ENCODE peak calls at places on chromosomes 11 and 22, in four cellular contexts. One of them, this sample, is unnamed.
A peak's percentile ranks its signal among the peaks of the same experiment; 100 is the strongest.

GRCh38 chr11:68513930-68514487 is 53.5 kb downstream of the PPP6R3 start:
- DNase-seq in AML-193: no peak
- DNase-seq in fibroblast of lung: no peak
- DNase-seq in stimulated activated naive CD8-positive, alpha-beta T cell treated with anti-CD3 and anti-CD28 coated beads, Interleukin-15, Interleukin-2, amounts not matched to agents 100 U/mL and 50 U/mL, for 24 hours: no peak
- DNase-seq in this sample: no peak

GRCh38 chr11:95456704-95457491 is 225.9 kb upstream of the SESN3 start:
- DNase-seq in AML-193: no peak
- DNase-seq in stimulated activated naive CD8-positive, alpha-beta T cell treated with anti-CD3 and anti-CD28 coated beads, Interleukin-15, Interleukin-2, amounts not matched to agents 100 U/mL and 50 U/mL, for 24 hours: no peak
- DNase-seq in fibroblast of lung: peak; percentile 74
- DNase-seq in this sample: no peak

GRCh38 chr11:105130189-105130813 is 9.3 kb downstream of the CARD18 start:
- DNase-seq in AML-193: no peak
- DNase-seq in fibroblast of lung: no peak
- DNase-seq in stimulated activated naive CD8-positive, alpha-beta T cell treated with anti-CD3 and anti-CD28 coated beads, Interleukin-15, Interleukin-2, amounts not matched to agents 100 U/mL and 50 U/mL, for 24 hours: no peak
- DNase-seq in this sample: no peak

GRCh38 chr11:67998150-67999045 is 5.5 kb downstream of the UNC93B1 start:
- DNase-seq in AML-193: no peak
- DNase-seq in stimulated activated naive CD8-positive, alpha-beta T cell treated with anti-CD3 and anti-CD28 coated beads, Interleukin-15, Interleukin-2, amounts not matched to agents 100 U/mL and 50 U/mL, for 24 hours: no peak
- DNase-seq in fibroblast of lung: no peak
- DNase-seq in this sample: no peak

GRCh38 chr22:16958475-16958874 is 49.5 kb downstream of the GAB4 start:
- DNase-seq in AML-193: no peak
- DNase-seq in stimulated activated naive CD8-positive, alpha-beta T cell treated with anti-CD3 and anti-CD28 coated beads, Interleukin-15, Interleukin-2, amounts not matched to agents 100 U/mL and 50 U/mL, for 24 hours: no peak
- DNase-seq in fibroblast of lung: no peak
- DNase-seq in this sample: no peak

GRCh38 chr11:38791346-38791961 is 2193.4 kb upstream of the RAG2 start:
- DNase-seq in fibroblast of lung: peak; percentile 61
- DNase-seq in stimulated activated naive CD8-positive, alpha-beta T cell treated with anti-CD3 and anti-CD28 coated beads, Interleukin-15, Interleukin-2, amounts not matched to agents 100 U/mL and 50 U/mL, for 24 hours: peak; percentile 4
- DNase-seq in AML-193: peak; percentile 54
- DNase-seq in this sample: no peak

GRCh38 chr11:114060402-114061052 is 1.0 kb downstream of the ZBTB16 start:
- DNase-seq in AML-193: no peak
- DNase-seq in fibroblast of lung: peak; percentile 21
- DNase-seq in stimulated activated naive CD8-positive, alpha-beta T cell treated with anti-CD3 and anti-CD28 coated beads, Interleukin-15, Interleukin-2, amounts not matched to agents 100 U/mL and 50 U/mL, for 24 hours: peak; percentile 40
- DNase-seq in this sample: no peak

GRCh38 chr11:30008946-30009525 is 7.8 kb downstream of the KCNA4 start:
- DNase-seq in AML-193: no peak
- DNase-seq in fibroblast of lung: no peak
- DNase-seq in stimulated activated naive CD8-positive, alpha-beta T cell treated with anti-CD3 and anti-CD28 coated beads, Interleukin-15, Interleukin-2, amounts not matched to agents 100 U/mL and 50 U/mL, for 24 hours: no peak
- DNase-seq in this sample: no peak

GRCh38 chr11:117610045-117610444 is 187.0 kb downstream of the DSCAML1 start:
- DNase-seq in AML-193: no peak
- DNase-seq in fibroblast of lung: peak; percentile 51
- DNase-seq in stimulated activated naive CD8-positive, alpha-beta T cell treated with anti-CD3 and anti-CD28 coated beads, Interleukin-15, Interleukin-2, amounts not matched to agents 100 U/mL and 50 U/mL, for 24 hours: peak; percentile 18
- DNase-seq in this sample: no peak

GRCh38 chr11:75786101-75786736 is 17.6 kb downstream of the DGAT2 start:
- DNase-seq in AML-193: no peak
- DNase-seq in fibroblast of lung: no peak
- DNase-seq in stimulated activated naive CD8-positive, alpha-beta T cell treated with anti-CD3 and anti-CD28 coated beads, Interleukin-15, Interleukin-2, amounts not matched to agents 100 U/mL and 50 U/mL, for 24 hours: no peak
- DNase-seq in this sample: no peak

GRCh38 chr11:33747969-33748368 is 11.7 kb upstream of the CD59 start:
- DNase-seq in AML-193: no peak
- DNase-seq in fibroblast of lung: peak; percentile 55
- DNase-seq in stimulated activated naive CD8-positive, alpha-beta T cell treated with anti-CD3 and anti-CD28 coated beads, Interleukin-15, Interleukin-2, amounts not matched to agents 100 U/mL and 50 U/mL, for 24 hours: no peak
- DNase-seq in this sample: no peak